ENCODE peak calls at places on chromosomes 12 and 14, in four cellular contexts. T is natural killer cell, N is A549, P is transverse colon. K is an unnamed sample.

GRCh38 chr12:75862692-75863471 is 168.7 kb downstream of the PHLDA1 start:
- DNase-seq in T (no peak), N (peak; percentile 67), P (no peak), K (no peak)

GRCh38 chr14:66483322-66483721 is 2.8 kb upstream of the CCDC196 start:
- DNase-seq in T (no peak), N (no peak), P (no peak), K (no peak)

GRCh38 chr14:64502476-64503183 is 1.0 kb downstream of the ZBTB25 start:
- DNase-seq in T (peak; percentile 21), N (no peak), P (peak; percentile 36), K (no peak)

GRCh38 chr12:113246478-113247122 is 25.3 kb downstream of the TPCN1 start:
- DNase-seq in T (no peak), N (no peak), P (no peak), K (no peak)

GRCh38 chr14:93683241-93683640 is 105.0 kb downstream of the PRIMA1 start:
- DNase-seq in T (no peak), N (no peak), P (no peak), K (no peak)

GRCh38 chr14:104774453-104775072 is 21.0 kb downstream of the AKT1 start:
- DNase-seq in T (no peak), N (no peak), P (no peak), K (no peak)

GRCh38 chr12:109385339-109386078 is 37.8 kb downstream of the MYO1H start:
- DNase-seq in T (no peak), N (peak; percentile 51), P (no peak), K (no peak)

GRCh38 chr12:913919-914718 is 35.4 kb downstream of the RAD52 start:
- DNase-seq in T (no peak), N (no peak), P (no peak), K (no peak)

GRCh38 chr14:62209287-62209899 is 447.2 kb downstream of the SNAPC1 start:
- DNase-seq in T (no peak), N (no peak), P (no peak), K (no peak)

GRCh38 chr12:113912761-113913295 is 53.3 kb downstream of the RBM19 start:
- DNase-seq in T (peak; percentile 35), N (peak; percentile 79), P (peak; percentile 58), K (peak; percentile 54)

GRCh38 chr12:64883264-64884163 is 59.1 kb downstream of the TBC1D30 start:
- DNase-seq in T (no peak), N (peak; percentile 27), P (no peak), K (no peak)

GRCh38 chr14:51783765-51784164 is 76.6 kb upstream of the GNG2 start:
- DNase-seq in T (no peak), N (no peak), P (no peak), K (no peak)

GRCh38 chr14:97298775-97299174 is 501.6 kb downstream of the VRK1 start:
- DNase-seq in T (no peak), N (no peak), P (no peak), K (no peak)

GRCh38 chr12:97127061-97127460 is 220.0 kb downstream of the NEDD1 start:
- DNase-seq in T (no peak), N (no peak), P (no peak), K (no peak)

GRCh38 chr12:121053706-121054105 is 14.7 kb upstream of the OASL start:
- DNase-seq in T (no peak), N (no peak), P (no peak), K (no peak)

GRCh38 chr12:75526655-75527511 is 15.5 kb upstream of the KRR1 start:
- DNase-seq in T (no peak), N (peak; percentile 48), P (no peak), K (no peak)

GRCh38 chr14:102806447-102806846 is 29.2 kb downstream of the TRAF3 start:
- DNase-seq in T (no peak), N (no peak), P (no peak), K (no peak)

GRCh38 chr14:99425272-99425681 is 55.4 kb downstream of the SETD3 start:
- DNase-seq in T (no peak), N (no peak), P (no peak), K (no peak)

GRCh38 chr12:113899844-113900471 is 66.2 kb downstream of the RBM19 start:
- DNase-seq in T (no peak), N (no peak), P (no peak), K (no peak)

GRCh38 chr12:5204831-5205230 is 161.2 kb downstream of the KCNA5 start:
- DNase-seq in T (no peak), N (no peak), P (no peak), K (no peak)

GRCh38 chr12:24913953-24914352 is 34.9 kb downstream of the BCAT1 start:
- DNase-seq in T (no peak), N (no peak), P (no peak), K (no peak)

GRCh38 chr14:78143489-78144145 is 26.6 kb upstream of the NRXN3 start:
- DNase-seq in T (no peak), N (peak; percentile 62), P (no peak), K (no peak)

GRCh38 chr12:25051583-25052190 is 102.8 kb upstream of the BCAT1 start:
- DNase-seq in T (peak; percentile 52), N (no peak), P (peak; percentile 23), K (no peak)

GRCh38 chr14:80350707-80351106 is 139.4 kb upstream of the DIO2 start:
- DNase-seq in T (no peak), N (no peak), P (no peak), K (no peak)

GRCh38 chr14:76067536-76067935 is 82.0 kb downstream of the IFT43 start:
- DNase-seq in T (no peak), N (no peak), P (no peak), K (no peak)

GRCh38 chr14:29548948-29549370 is 378.7 kb downstream of the PRKD1 start:
- DNase-seq in T (no peak), N (peak; percentile 38), P (no peak), K (no peak)

GRCh38 chr12:3010214-3010930 is 51.2 kb downstream of the TEAD4 start:
- DNase-seq in T (no peak), N (no peak), P (no peak), K (no peak)

GRCh38 chr14:61219673-61220072 is 61.5 kb downstream of the TMEM30B start:
- DNase-seq in T (no peak), N (no peak), P (no peak), K (no peak)

DNA sequence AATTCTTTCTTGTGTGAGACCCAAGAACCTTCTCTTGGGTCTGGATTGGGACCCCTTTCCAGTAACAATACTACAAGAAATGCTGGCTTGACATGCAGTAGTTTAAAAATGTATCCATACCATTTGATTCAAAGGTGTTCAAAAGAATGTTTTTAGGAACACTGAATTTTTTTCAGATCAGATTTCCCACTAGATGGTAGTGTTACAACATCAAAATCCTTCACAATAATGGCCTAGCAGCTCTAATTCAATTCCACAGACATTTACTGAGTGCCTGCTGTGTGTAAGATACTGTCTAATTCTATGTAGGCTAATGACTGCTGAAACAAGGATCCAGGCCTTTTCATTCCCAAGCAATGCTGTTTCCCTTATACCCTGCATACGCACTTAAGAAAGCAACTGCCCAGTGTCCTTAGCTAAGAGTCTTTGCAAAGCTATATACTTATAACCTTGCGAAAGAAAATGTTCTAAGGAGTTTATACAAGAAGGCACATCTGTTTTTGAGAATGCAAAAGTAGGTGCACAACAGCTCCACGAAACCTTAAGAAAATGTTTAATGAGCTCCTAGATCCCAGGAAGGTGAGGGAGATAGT is 50.7 kb upstream of the PKP2 start:
- DNase-seq in T (no peak), N (peak; percentile 7), P (no peak), K (no peak)
- TF ChIP-seq CTCF in T (no peak), N (peak; percentile 52), P (peak; percentile 12), K (no peak)

DNA sequence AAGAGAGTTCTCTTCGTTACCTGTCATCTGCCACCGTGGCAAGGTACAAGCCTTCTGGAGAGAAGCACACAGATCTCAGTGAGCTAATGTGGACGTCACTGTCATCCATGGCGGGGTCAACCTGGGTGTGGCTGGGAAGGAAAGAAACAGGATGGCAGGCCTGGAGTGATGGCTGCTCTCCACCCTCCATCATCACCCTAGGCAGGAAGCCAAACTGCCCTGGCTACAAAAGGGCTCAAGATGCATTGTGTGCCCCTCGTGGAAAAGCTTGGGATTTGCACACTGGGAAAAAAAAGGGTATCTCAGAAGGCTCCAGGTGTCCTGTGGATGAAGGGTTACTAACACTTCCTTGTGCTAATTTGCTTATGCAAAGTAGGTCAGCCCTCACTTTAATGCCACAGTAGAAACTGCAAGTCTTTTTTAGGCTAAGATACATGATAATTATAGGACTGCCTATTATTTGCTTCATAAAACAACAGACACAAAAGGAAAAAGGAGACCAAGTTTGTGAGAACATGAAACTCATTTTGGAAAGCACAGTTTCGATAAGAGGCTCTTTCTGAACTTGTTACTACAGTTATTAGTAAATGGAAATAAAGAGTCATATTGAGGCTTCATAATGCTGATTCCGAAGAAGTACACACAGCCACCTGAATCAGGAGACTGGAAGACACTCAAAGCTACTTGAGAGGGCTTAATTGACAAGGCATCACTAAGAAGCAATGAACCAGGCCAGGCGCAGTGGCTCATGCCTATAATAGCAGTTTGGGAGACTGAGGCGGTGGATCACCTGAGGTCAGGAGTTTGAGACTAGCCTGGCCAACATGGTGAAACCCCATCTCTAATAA is 18.9 kb downstream of the RFC5 start:
- DNase-seq in T (no peak), N (no peak), P (peak; percentile 16), K (no peak)
- TF ChIP-seq CTCF in T (no peak), N (no peak), P (no peak), K (no peak)

DNA sequence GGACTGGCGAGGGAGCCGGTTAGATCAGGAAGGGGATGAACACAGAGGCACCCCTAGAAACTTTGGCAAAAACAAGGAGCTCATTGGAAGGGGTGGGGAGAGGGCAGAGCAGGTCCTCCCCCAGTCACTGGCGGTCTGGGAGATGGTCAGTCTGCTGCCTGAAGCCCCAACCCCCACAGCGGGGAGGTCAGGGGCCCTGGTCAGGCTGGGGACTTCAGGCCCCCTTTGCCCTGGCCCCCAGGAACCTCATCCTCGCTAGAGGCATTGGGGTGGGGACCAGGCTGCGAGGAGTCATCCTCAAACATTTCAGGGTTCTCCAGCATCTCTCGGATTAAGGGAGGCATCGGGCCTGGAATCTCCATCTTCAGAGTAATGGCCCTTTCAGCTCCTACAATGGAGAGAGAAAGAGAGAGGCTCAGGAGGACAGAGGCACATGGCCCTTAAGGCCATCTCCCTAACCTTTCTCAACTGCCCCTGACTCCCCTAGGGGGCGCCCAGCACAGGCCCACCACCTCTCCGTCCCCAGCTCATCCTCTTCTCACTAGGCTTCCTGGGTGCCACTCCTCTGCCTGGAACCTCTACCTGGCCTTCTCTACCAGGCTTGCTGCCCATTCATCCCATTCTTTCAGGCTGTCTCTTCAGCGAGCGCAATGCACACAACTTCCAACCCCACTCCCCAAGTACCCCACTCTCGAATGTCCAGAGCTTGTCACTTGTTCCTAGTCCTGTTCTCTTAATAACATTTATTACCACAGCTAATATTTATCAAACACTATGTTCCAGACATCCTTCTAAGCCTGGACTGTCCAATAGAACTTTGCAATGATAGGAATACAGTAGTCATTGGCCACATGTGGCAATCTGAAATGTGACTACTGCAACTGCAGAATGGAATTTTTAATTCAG is 4.7 kb upstream of the ITGB7 start:
- DNase-seq in T (no peak), N (no peak), P (no peak), K (no peak)
- TF ChIP-seq CTCF in T (no peak), N (peak; percentile 55), P (peak; percentile 6), K (peak; percentile 16)

GRCh38 chr12:55142896-55143870 is 17.0 kb downstream of the OR9K2 start:
- DNase-seq in T (no peak), N (peak; percentile 11), P (no peak), K (no peak)
- TF ChIP-seq CTCF in T (peak; percentile 75), N (peak; percentile 70), P (peak; percentile 61), K (peak; percentile 81)

GRCh38 chr12:56221757-56222530 is at the start of gene RNF41:
- DNase-seq in T (peak; percentile 93), N (peak; percentile 100), P (peak; percentile 98), K (peak; percentile 95)
- TF ChIP-seq CTCF in T (no peak), N (no peak), P (peak; percentile 5), K (no peak)

GRCh38 chr14:39467889-39468524 is 35.8 kb upstream of the FBXO33 start:
- DNase-seq in T (no peak), N (no peak), P (no peak), K (no peak)
- TF ChIP-seq CTCF in T (no peak), N (peak; percentile 34), P (peak; percentile 7), K (peak; percentile 58)

GRCh38 chr14:44149597-44149996 is 357.5 kb downstream of the FSCB start:
- DNase-seq in T (no peak), N (no peak), P (no peak), K (no peak)
- TF ChIP-seq CTCF in T (no peak), N (peak; percentile 13), P (no peak), K (no peak)

K was measured in CD14-positive monocyte.